ENCODE peak calls at places on chromosomes 11 and 22, in five cellular contexts. One of them, this sample, is unnamed.
A peak's percentile ranks its signal among the peaks of the same experiment; 100 is the strongest.

GRCh38 chr11:57072640-57073039 is 83.9 kb downstream of the OR5AK2 start:
- DNase-seq in vagina: no peak
- DNase-seq in DMS153: no peak
- DNase-seq in bronchial epithelial cell: peak; percentile 99
- DNase-seq in activated effector memory CD4-positive, alpha-beta T cell treated with anti-CD3 and anti-CD28 coated beads, Interleukin-2, amount 50 U/mL, for 16 hours: no peak
- DNase-seq in this sample: no peak

GRCh38 chr22:24878969-24879368 is 67.5 kb downstream of the LHFPL7 start:
- DNase-seq in vagina: no peak
- DNase-seq in DMS153: no peak
- DNase-seq in bronchial epithelial cell: no peak
- DNase-seq in activated effector memory CD4-positive, alpha-beta T cell treated with anti-CD3 and anti-CD28 coated beads, Interleukin-2, amount 50 U/mL, for 16 hours: no peak
- DNase-seq in this sample: no peak

GRCh38 chr22:43343262-43343988 is at the start of gene SCUBE1:
- DNase-seq in vagina: no peak
- DNase-seq in DMS153: peak; percentile 32
- DNase-seq in bronchial epithelial cell: peak; percentile 4
- DNase-seq in activated effector memory CD4-positive, alpha-beta T cell treated with anti-CD3 and anti-CD28 coated beads, Interleukin-2, amount 50 U/mL, for 16 hours: peak; percentile 79
- DNase-seq in this sample: peak; percentile 75

GRCh38 chr11:108025387-108026080 is 16.8 kb downstream of the CUL5 start:
- DNase-seq in vagina: no peak
- DNase-seq in DMS153: no peak
- DNase-seq in bronchial epithelial cell: no peak
- DNase-seq in activated effector memory CD4-positive, alpha-beta T cell treated with anti-CD3 and anti-CD28 coated beads, Interleukin-2, amount 50 U/mL, for 16 hours: no peak
- DNase-seq in this sample: no peak

GRCh38 chr11:61061081-61061826 is 41.0 kb upstream of the CD5 start:
- DNase-seq in vagina: peak; percentile 58
- DNase-seq in DMS153: no peak
- DNase-seq in bronchial epithelial cell: peak; percentile 87
- DNase-seq in activated effector memory CD4-positive, alpha-beta T cell treated with anti-CD3 and anti-CD28 coated beads, Interleukin-2, amount 50 U/mL, for 16 hours: peak; percentile 91
- DNase-seq in this sample: no peak

GRCh38 chr11:79025622-79026021 is 415.2 kb downstream of the TENM4 start:
- DNase-seq in vagina: no peak
- DNase-seq in DMS153: no peak
- DNase-seq in bronchial epithelial cell: no peak
- DNase-seq in activated effector memory CD4-positive, alpha-beta T cell treated with anti-CD3 and anti-CD28 coated beads, Interleukin-2, amount 50 U/mL, for 16 hours: no peak
- DNase-seq in this sample: no peak

GRCh38 chr11:11662578-11662977 is 40.8 kb upstream of the GALNT18 start:
- DNase-seq in vagina: no peak
- DNase-seq in DMS153: no peak
- DNase-seq in bronchial epithelial cell: no peak
- DNase-seq in activated effector memory CD4-positive, alpha-beta T cell treated with anti-CD3 and anti-CD28 coated beads, Interleukin-2, amount 50 U/mL, for 16 hours: no peak
- DNase-seq in this sample: no peak

GRCh38 chr22:20031732-20032406 is 11.0 kb downstream of the TANGO2 start:
- DNase-seq in vagina: no peak
- DNase-seq in DMS153: no peak
- DNase-seq in bronchial epithelial cell: peak; percentile 26
- DNase-seq in activated effector memory CD4-positive, alpha-beta T cell treated with anti-CD3 and anti-CD28 coated beads, Interleukin-2, amount 50 U/mL, for 16 hours: peak; percentile 82
- DNase-seq in this sample: no peak

GRCh38 chr11:113796663-113797259 is 17.2 kb downstream of the CLDN25 start:
- DNase-seq in vagina: no peak
- DNase-seq in DMS153: peak; percentile 1
- DNase-seq in bronchial epithelial cell: peak; percentile 44
- DNase-seq in activated effector memory CD4-positive, alpha-beta T cell treated with anti-CD3 and anti-CD28 coated beads, Interleukin-2, amount 50 U/mL, for 16 hours: no peak
- DNase-seq in this sample: peak; percentile 44

GRCh38 chr11:61837411-61838005 is 9.4 kb downstream of the FADS2 start:
- DNase-seq in vagina: no peak
- DNase-seq in DMS153: no peak
- DNase-seq in bronchial epithelial cell: no peak
- DNase-seq in activated effector memory CD4-positive, alpha-beta T cell treated with anti-CD3 and anti-CD28 coated beads, Interleukin-2, amount 50 U/mL, for 16 hours: no peak
- DNase-seq in this sample: no peak

GRCh38 chr11:116518141-116518540 is 254.6 kb downstream of the BUD13 start:
- DNase-seq in vagina: no peak
- DNase-seq in DMS153: no peak
- DNase-seq in bronchial epithelial cell: no peak
- DNase-seq in activated effector memory CD4-positive, alpha-beta T cell treated with anti-CD3 and anti-CD28 coated beads, Interleukin-2, amount 50 U/mL, for 16 hours: no peak
- DNase-seq in this sample: no peak

GRCh38 chr22:44569516-44569915 is 71.5 kb upstream of the RTL6 start:
- DNase-seq in vagina: no peak
- DNase-seq in DMS153: no peak
- DNase-seq in bronchial epithelial cell: no peak
- DNase-seq in activated effector memory CD4-positive, alpha-beta T cell treated with anti-CD3 and anti-CD28 coated beads, Interleukin-2, amount 50 U/mL, for 16 hours: peak; percentile 10
- DNase-seq in this sample: no peak

GRCh38 chr11:17734986-17735822 is 623 bp downstream of the KCNC1 start:
- DNase-seq in vagina: no peak
- DNase-seq in DMS153: no peak
- DNase-seq in bronchial epithelial cell: peak; percentile 35
- DNase-seq in activated effector memory CD4-positive, alpha-beta T cell treated with anti-CD3 and anti-CD28 coated beads, Interleukin-2, amount 50 U/mL, for 16 hours: no peak
- DNase-seq in this sample: peak; percentile 63

GRCh38 chr11:14894657-14895598 is 2.9 kb upstream of the CYP2R1 start:
- DNase-seq in vagina: no peak
- DNase-seq in DMS153: no peak
- DNase-seq in bronchial epithelial cell: peak; percentile 46
- DNase-seq in activated effector memory CD4-positive, alpha-beta T cell treated with anti-CD3 and anti-CD28 coated beads, Interleukin-2, amount 50 U/mL, for 16 hours: no peak
- DNase-seq in this sample: no peak

GRCh38 chr22:50224071-50224470 is 20.8 kb downstream of the TUBGCP6 start:
- DNase-seq in vagina: no peak
- DNase-seq in DMS153: no peak
- DNase-seq in bronchial epithelial cell: no peak
- DNase-seq in activated effector memory CD4-positive, alpha-beta T cell treated with anti-CD3 and anti-CD28 coated beads, Interleukin-2, amount 50 U/mL, for 16 hours: no peak
- DNase-seq in this sample: no peak

GRCh38 chr22:46507451-46508390 is 29.7 kb downstream of the CELSR1 start:
- DNase-seq in vagina: no peak
- DNase-seq in DMS153: no peak
- DNase-seq in bronchial epithelial cell: no peak
- DNase-seq in activated effector memory CD4-positive, alpha-beta T cell treated with anti-CD3 and anti-CD28 coated beads, Interleukin-2, amount 50 U/mL, for 16 hours: no peak
- DNase-seq in this sample: no peak

GRCh38 chr11:119907122-119907933 is 178.3 kb upstream of the NECTIN1 start:
- DNase-seq in vagina: no peak
- DNase-seq in DMS153: no peak
- DNase-seq in bronchial epithelial cell: no peak
- DNase-seq in activated effector memory CD4-positive, alpha-beta T cell treated with anti-CD3 and anti-CD28 coated beads, Interleukin-2, amount 50 U/mL, for 16 hours: no peak
- DNase-seq in this sample: peak; percentile 76

GRCh38 chr22:47124946-47125345 is 362.5 kb downstream of the TBC1D22A start:
- DNase-seq in vagina: no peak
- DNase-seq in DMS153: no peak
- DNase-seq in bronchial epithelial cell: no peak
- DNase-seq in activated effector memory CD4-positive, alpha-beta T cell treated with anti-CD3 and anti-CD28 coated beads, Interleukin-2, amount 50 U/mL, for 16 hours: peak; percentile 50
- DNase-seq in this sample: no peak

GRCh38 chr22:25939384-25939783 is 197.4 kb downstream of the MYO18B start:
- DNase-seq in vagina: no peak
- DNase-seq in DMS153: no peak
- DNase-seq in bronchial epithelial cell: no peak
- DNase-seq in activated effector memory CD4-positive, alpha-beta T cell treated with anti-CD3 and anti-CD28 coated beads, Interleukin-2, amount 50 U/mL, for 16 hours: no peak
- DNase-seq in this sample: no peak

GRCh38 chr11:116511684-116512083 is 261.1 kb downstream of the BUD13 start:
- DNase-seq in vagina: no peak
- DNase-seq in DMS153: no peak
- DNase-seq in bronchial epithelial cell: no peak
- DNase-seq in activated effector memory CD4-positive, alpha-beta T cell treated with anti-CD3 and anti-CD28 coated beads, Interleukin-2, amount 50 U/mL, for 16 hours: no peak
- DNase-seq in this sample: no peak

GRCh38 chr11:68009391-68010000 is 631 bp upstream of the ALDH3B1 start:
- DNase-seq in vagina: no peak
- DNase-seq in DMS153: no peak
- DNase-seq in bronchial epithelial cell: no peak
- DNase-seq in activated effector memory CD4-positive, alpha-beta T cell treated with anti-CD3 and anti-CD28 coated beads, Interleukin-2, amount 50 U/mL, for 16 hours: no peak
- DNase-seq in this sample: no peak

GRCh38 chr22:20979243-20979809 is 2.8 kb upstream of the LZTR1 start:
- DNase-seq in vagina: no peak
- DNase-seq in DMS153: peak; percentile 67
- DNase-seq in bronchial epithelial cell: peak; percentile 83
- DNase-seq in activated effector memory CD4-positive, alpha-beta T cell treated with anti-CD3 and anti-CD28 coated beads, Interleukin-2, amount 50 U/mL, for 16 hours: peak; percentile 82
- DNase-seq in this sample: no peak

GRCh38 chr22:21444701-21445436 is 22.3 kb upstream of the TMEM191C start:
- DNase-seq in vagina: no peak
- DNase-seq in DMS153: no peak
- DNase-seq in bronchial epithelial cell: no peak
- DNase-seq in activated effector memory CD4-positive, alpha-beta T cell treated with anti-CD3 and anti-CD28 coated beads, Interleukin-2, amount 50 U/mL, for 16 hours: peak; percentile 52
- DNase-seq in this sample: no peak

GRCh38 chr11:72627594-72628281 is 46.5 kb downstream of the PDE2A start:
- DNase-seq in vagina: no peak
- DNase-seq in DMS153: no peak
- DNase-seq in bronchial epithelial cell: no peak
- DNase-seq in activated effector memory CD4-positive, alpha-beta T cell treated with anti-CD3 and anti-CD28 coated beads, Interleukin-2, amount 50 U/mL, for 16 hours: no peak
- DNase-seq in this sample: no peak

GRCh38 chr11:130121430-130121978 is 38.1 kb upstream of the ST14 start:
- DNase-seq in vagina: no peak
- DNase-seq in DMS153: no peak
- DNase-seq in bronchial epithelial cell: peak; percentile 52
- DNase-seq in activated effector memory CD4-positive, alpha-beta T cell treated with anti-CD3 and anti-CD28 coated beads, Interleukin-2, amount 50 U/mL, for 16 hours: no peak
- DNase-seq in this sample: no peak

GRCh38 chr11:118434553-118435232 is 1.6 kb upstream of the KMT2A start:
- DNase-seq in vagina: no peak
- DNase-seq in DMS153: no peak
- DNase-seq in bronchial epithelial cell: no peak
- DNase-seq in activated effector memory CD4-positive, alpha-beta T cell treated with anti-CD3 and anti-CD28 coated beads, Interleukin-2, amount 50 U/mL, for 16 hours: peak; percentile 78
- DNase-seq in this sample: peak; percentile 64

GRCh38 chr11:94767701-94768601 is at the start of gene AMOTL1:
- DNase-seq in vagina: no peak
- DNase-seq in DMS153: peak; percentile 81
- DNase-seq in bronchial epithelial cell: peak; percentile 75
- DNase-seq in activated effector memory CD4-positive, alpha-beta T cell treated with anti-CD3 and anti-CD28 coated beads, Interleukin-2, amount 50 U/mL, for 16 hours: no peak
- DNase-seq in this sample: peak; percentile 98

GRCh38 chr11:19953342-19953741 is 206.9 kb downstream of the DBX1 start:
- DNase-seq in vagina: no peak
- DNase-seq in DMS153: no peak
- DNase-seq in bronchial epithelial cell: peak; percentile 75
- DNase-seq in activated effector memory CD4-positive, alpha-beta T cell treated with anti-CD3 and anti-CD28 coated beads, Interleukin-2, amount 50 U/mL, for 16 hours: no peak
- DNase-seq in this sample: peak; percentile 26

GRCh38 chr11:105230586-105230985 is 91.0 kb upstream of the CARD18 start:
- DNase-seq in vagina: no peak
- DNase-seq in DMS153: peak; percentile 30
- DNase-seq in bronchial epithelial cell: peak; percentile 28
- DNase-seq in activated effector memory CD4-positive, alpha-beta T cell treated with anti-CD3 and anti-CD28 coated beads, Interleukin-2, amount 50 U/mL, for 16 hours: no peak
- DNase-seq in this sample: no peak

GRCh38 chr11:6022954-6023353 is 7.6 kb downstream of the OR56A1 start:
- DNase-seq in vagina: no peak
- DNase-seq in DMS153: peak; percentile 37
- DNase-seq in bronchial epithelial cell: peak; percentile 66
- DNase-seq in activated effector memory CD4-positive, alpha-beta T cell treated with anti-CD3 and anti-CD28 coated beads, Interleukin-2, amount 50 U/mL, for 16 hours: no peak
- DNase-seq in this sample: peak; percentile 7

GRCh38 chr11:68780829-68781228 is 29.5 kb upstream of the TESMIN start:
- DNase-seq in vagina: no peak
- DNase-seq in DMS153: no peak
- DNase-seq in bronchial epithelial cell: peak; percentile 1
- DNase-seq in activated effector memory CD4-positive, alpha-beta T cell treated with anti-CD3 and anti-CD28 coated beads, Interleukin-2, amount 50 U/mL, for 16 hours: no peak
- DNase-seq in this sample: no peak

GRCh38 chr11:46120361-46120710 is 918 bp downstream of the PHF21A start:
- DNase-seq in vagina: no peak
- DNase-seq in DMS153: no peak
- DNase-seq in bronchial epithelial cell: no peak
- DNase-seq in activated effector memory CD4-positive, alpha-beta T cell treated with anti-CD3 and anti-CD28 coated beads, Interleukin-2, amount 50 U/mL, for 16 hours: peak; percentile 72
- DNase-seq in this sample: peak; percentile 29

GRCh38 chr11:2507945-2508749 is 63.3 kb downstream of the KCNQ1 start:
- DNase-seq in vagina: no peak
- DNase-seq in DMS153: no peak
- DNase-seq in bronchial epithelial cell: no peak
- DNase-seq in activated effector memory CD4-positive, alpha-beta T cell treated with anti-CD3 and anti-CD28 coated beads, Interleukin-2, amount 50 U/mL, for 16 hours: peak; percentile 53
- DNase-seq in this sample: no peak

GRCh38 chr11:130390071-130390758 is 38.2 kb downstream of the ADAMTS8 start:
- DNase-seq in vagina: no peak
- DNase-seq in DMS153: no peak
- DNase-seq in bronchial epithelial cell: peak; percentile 71
- DNase-seq in activated effector memory CD4-positive, alpha-beta T cell treated with anti-CD3 and anti-CD28 coated beads, Interleukin-2, amount 50 U/mL, for 16 hours: no peak
- DNase-seq in this sample: peak; percentile 27

GRCh38 chr11:18115360-18116127 is 9.7 kb upstream of the SAAL1 start:
- DNase-seq in vagina: no peak
- DNase-seq in DMS153: peak; percentile 83
- DNase-seq in bronchial epithelial cell: peak; percentile 57
- DNase-seq in activated effector memory CD4-positive, alpha-beta T cell treated with anti-CD3 and anti-CD28 coated beads, Interleukin-2, amount 50 U/mL, for 16 hours: peak; percentile 84
- DNase-seq in this sample: peak; percentile 81

GRCh38 chr11:129947474-129947873 is 52.1 kb upstream of the NFRKB start:
- DNase-seq in vagina: no peak
- DNase-seq in DMS153: no peak
- DNase-seq in bronchial epithelial cell: no peak
- DNase-seq in activated effector memory CD4-positive, alpha-beta T cell treated with anti-CD3 and anti-CD28 coated beads, Interleukin-2, amount 50 U/mL, for 16 hours: no peak
- DNase-seq in this sample: peak; percentile 14

This sample was measured in WERI-Rb-1.